ENCODE peak calls at places on chromosomes 7 and 10, in five cellular contexts. B is naive thymus-derived CD4-positive, alpha-beta T cell; L is ovary; Q is colonic mucosa; A is upper lobe of right lung. P is an unnamed sample. For H3K4me1, the result is how much of the 10 kb centered on the place peaks cover.

GRCh38 chr7:74604326-74605020 is 53.0 kb upstream of the GTF2I start:
- DNase-seq in B (no peak), L (no peak), Q (peak), A (peak), P (peak)

GRCh38 chr7:109956916-109957315 is 1134.0 kb upstream of the LRRN3 start:
- DNase-seq in B (no peak), L (no peak), Q (no peak), A (no peak), P (no peak)

GRCh38 chr10:113961261-113961938 is 82.3 kb upstream of the ADRB1 start:
- DNase-seq in B (peak), L (no peak), Q (peak), A (no peak), P (no peak)

GRCh38 chr7:106346678-106347217 is 62.0 kb upstream of the NAMPT start:
- DNase-seq in B (peak), L (no peak), Q (no peak), A (no peak), P (no peak)

GRCh38 chr7:57867884-57868701 is 418.1 kb downstream of the ZNF716 start:
- DNase-seq in B (no peak), L (peak), Q (no peak), A (no peak), P (no peak)

GRCh38 chr10:128047337-128047736 is 78.9 kb downstream of the MKI67 start:
- DNase-seq in B (peak), L (no peak), Q (peak), A (peak), P (peak)

GRCh38 chr10:58973235-58973595 is 203.2 kb upstream of the PHYHIPL start:
- DNase-seq in B (no peak), L (no peak), Q (no peak), A (no peak), P (no peak)

GRCh38 chr10:7787150-7787856 is 490 bp downstream of the KIN start:
- DNase-seq in B (no peak), L (no peak), Q (no peak), A (no peak), P (no peak)

GRCh38 chr7:150322114-150322832 is 882 bp upstream of the LRRC61 start:
- DNase-seq in B (peak), L (no peak), Q (peak), A (no peak), P (no peak)

GRCh38 chr7:28052933-28053332 is 127.7 kb downstream of the JAZF1 start:
- DNase-seq in B (no peak), L (no peak), Q (no peak), A (no peak), P (no peak)
- H3K4me3 ChIP-seq in B (no peak), L (no peak), Q (no peak), A (no peak), P (no peak)

GRCh38 chr10:33067917-33068316 is 109.9 kb upstream of the ITGB1 start:
- DNase-seq in B (no peak), L (no peak), Q (no peak), A (no peak), P (no peak)
- H3K4me1 ChIP-seq in B (under half), L (under half), Q (under half), A (under half), P (under half)

DNA sequence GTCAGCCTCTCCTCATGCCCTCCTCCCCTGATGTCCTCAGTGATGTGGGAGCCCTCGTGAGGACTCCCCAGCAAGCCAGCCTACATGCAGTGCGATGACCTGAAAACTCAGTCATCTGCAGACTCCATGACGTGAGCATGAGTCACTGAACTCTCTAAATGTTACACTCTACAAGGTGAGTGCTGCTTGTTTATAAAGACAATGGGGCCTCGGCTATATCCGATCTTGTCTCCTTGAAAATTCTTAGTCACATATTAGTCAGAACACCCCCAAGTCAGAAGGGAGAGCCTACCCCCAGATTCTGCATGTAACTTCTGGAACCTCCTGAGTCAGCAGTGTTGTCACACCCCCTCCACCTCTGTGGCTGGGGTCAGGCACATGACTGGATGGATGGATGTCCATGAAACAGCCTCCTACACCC is 673.8 kb downstream of the INHBA start:
- DNase-seq in B (no peak), L (no peak), Q (no peak), A (no peak), P (no peak)
- H3K4me3 ChIP-seq in B (no peak), L (no peak), Q (no peak), A (no peak), P (no peak)

GRCh38 chr7:47579458-47579857 is 2.5 kb downstream of the TNS3 start:
- DNase-seq in B (no peak), L (no peak), Q (no peak), A (no peak), P (no peak)
- H3K4me1 ChIP-seq in B (under half), L (under half), Q (under half), A (half or more), P (half or more)

GRCh38 chr7:132337450-132338080 is 238.7 kb downstream of the PLXNA4 start:
- DNase-seq in B (no peak), L (no peak), Q (peak), A (no peak), P (no peak)
- H3K4me3 ChIP-seq in B (no peak), L (no peak), Q (no peak), A (no peak), P (no peak)

GRCh38 chr7:131038153-131038552 is 289.5 kb upstream of the MKLN1 start:
- DNase-seq in B (no peak), L (no peak), Q (no peak), A (no peak), P (no peak)
- H3K4me1 ChIP-seq in B (under half), L (under half), Q (under half), A (under half), P (half or more)

DNA sequence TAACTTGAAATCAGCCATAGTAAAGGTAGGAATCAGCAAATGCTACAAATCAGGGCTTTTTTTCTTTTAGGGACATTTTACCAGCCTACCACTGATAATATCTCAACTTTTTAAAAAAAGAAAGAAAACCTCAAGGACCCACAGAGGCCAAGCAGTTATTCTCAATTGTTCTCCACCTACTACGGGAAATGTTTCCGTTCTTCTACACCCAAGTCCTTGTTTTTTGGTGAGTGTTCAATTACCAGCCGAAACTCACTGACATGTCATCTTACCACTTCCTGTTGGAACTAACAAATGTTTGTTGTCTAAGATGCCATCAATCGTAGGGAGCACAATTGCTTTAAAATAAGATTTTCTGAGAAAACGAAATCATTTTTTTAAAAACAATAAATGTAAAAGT is 50.2 kb upstream of the CDK1 start:
- DNase-seq in B (peak), L (no peak), Q (no peak), A (no peak), P (no peak)
- H3K4me3 ChIP-seq in B (peak), L (no peak), Q (no peak), A (no peak), P (no peak)

GRCh38 chr7:1512781-1513656 is 8.8 kb upstream of the INTS1 start:
- DNase-seq in B (peak), L (no peak), Q (no peak), A (peak), P (peak)
- H3K4me1 ChIP-seq in B (under half), L (under half), Q (under half), A (under half), P (under half)

P was measured in stomach.